ENCODE peak calls at places on chromosome 19, in seven cellular contexts. C is SK-N-SH, D is OCI-LY7, L is neural progenitor cell, F is MM.1S, T is PC-3, V is hepatocyte. E is an unnamed sample.

GRCh38 chr19:55614711-55615552 is 9.4 kb downstream of the ZNF784 start:
- DNase-seq in L (no peak), F (no peak), T (no peak), C (peak; percentile 30), D (no peak), V (no peak), E (no peak)

GRCh38 chr19:12721656-12722565 is 1.8 kb downstream of the TNPO2 start:
- DNase-seq in C (peak; percentile 89), L (peak; percentile 94), V (peak; percentile 91), T (peak; percentile 51), D (peak; percentile 64), F (peak; percentile 32), E (peak; percentile 83)

GRCh38 chr19:46586294-46586693 is 14.8 kb upstream of the CALM3 start:
- DNase-seq in C (no peak), V (no peak), D (no peak), F (no peak), L (no peak), T (no peak), E (no peak)

GRCh38 chr19:1847684-1848398 is 442 bp downstream of the REXO1 start:
- DNase-seq in D (peak; percentile 33), C (peak; percentile 73), T (peak; percentile 25), L (peak; percentile 72), F (no peak), V (peak; percentile 87), E (peak; percentile 87)

GRCh38 chr19:8259922-8260247 is 48.3 kb downstream of the CD320 start:
- DNase-seq in L (no peak), T (no peak), F (no peak), V (no peak), D (no peak), C (no peak), E (no peak)

GRCh38 chr19:36151144-36152051 is 849 bp downstream of the COX7A1 start:
- DNase-seq in D (no peak), C (no peak), T (no peak), F (no peak), V (no peak), L (no peak), E (peak; percentile 44)

GRCh38 chr19:32373614-32374295 is 28.3 kb downstream of the ZNF507 start:
- DNase-seq in V (peak; percentile 90), C (no peak), D (no peak), F (no peak), T (peak; percentile 96), L (no peak), E (peak; percentile 99)

GRCh38 chr19:44753619-44753931 is 5.1 kb downstream of the BCL3 start:
- DNase-seq in D (no peak), T (no peak), C (no peak), L (no peak), V (no peak), F (no peak), E (no peak)

GRCh38 chr19:56958428-56958827 is 117.9 kb upstream of the PEG3 start:
- DNase-seq in V (no peak), T (no peak), L (no peak), F (no peak), D (no peak), C (no peak), E (no peak)

GRCh38 chr19:7867092-7867844 is 6.9 kb downstream of the PRR36 start:
- DNase-seq in T (no peak), L (no peak), F (no peak), V (no peak), D (no peak), C (no peak), E (no peak)

GRCh38 chr19:54305141-54305540 is 7.8 kb downstream of the LILRA5 start:
- DNase-seq in F (no peak), C (no peak), V (no peak), D (no peak), T (no peak), L (no peak), E (no peak)
- H3K27ac ChIP-seq in F (no peak overlapping the region), C (no peak overlapping the region), V (no peak overlapping the region), D (no peak overlapping the region), T (no peak overlapping the region), L (no peak overlapping the region), E (no peak overlapping the region)

GRCh38 chr19:29923653-29924052 is 18.4 kb upstream of the URI1 start:
- DNase-seq in T (no peak), C (no peak), V (no peak), L (no peak), F (no peak), D (peak; percentile 68), E (no peak)
- TF ChIP-seq EZH2phosphoT487 in T (no peak), C (no peak), V (no peak), L (no peak), F (no peak), D (no peak), E (no peak)

GRCh38 chr19:41505105-41505504 is 62.1 kb downstream of the ERICH4 start:
- DNase-seq in T (no peak), V (no peak), D (no peak), L (no peak), F (no peak), C (no peak), E (no peak)
- H3K27ac ChIP-seq in T (no peak overlapping the region), V (no peak overlapping the region), D (no peak overlapping the region), L (no peak overlapping the region), F (no peak overlapping the region), C (no peak overlapping the region), E (no peak overlapping the region)

GRCh38 chr19:33686687-33687541 is 65.2 kb downstream of the CHST8 start:
- DNase-seq in V (no peak), F (no peak), D (no peak), C (peak; percentile 68), L (no peak), T (no peak), E (no peak)

GRCh38 chr19:33686246-33686645 is 64.5 kb downstream of the CHST8 start:
- DNase-seq in D (no peak), V (no peak), C (no peak), L (no peak), F (no peak), T (no peak), E (no peak)

GRCh38 chr19:33683881-33684549 is 62.3 kb downstream of the CHST8 start:
- DNase-seq in C (no peak), F (no peak), V (peak; percentile 86), D (no peak), T (peak; percentile 46), L (peak; percentile 94), E (peak; percentile 74)

GRCh38 chr19:33685541-33685940 is 63.8 kb downstream of the CHST8 start:
- DNase-seq in C (peak; percentile 73), T (no peak), L (no peak), F (no peak), D (no peak), V (no peak), E (no peak)

DNA sequence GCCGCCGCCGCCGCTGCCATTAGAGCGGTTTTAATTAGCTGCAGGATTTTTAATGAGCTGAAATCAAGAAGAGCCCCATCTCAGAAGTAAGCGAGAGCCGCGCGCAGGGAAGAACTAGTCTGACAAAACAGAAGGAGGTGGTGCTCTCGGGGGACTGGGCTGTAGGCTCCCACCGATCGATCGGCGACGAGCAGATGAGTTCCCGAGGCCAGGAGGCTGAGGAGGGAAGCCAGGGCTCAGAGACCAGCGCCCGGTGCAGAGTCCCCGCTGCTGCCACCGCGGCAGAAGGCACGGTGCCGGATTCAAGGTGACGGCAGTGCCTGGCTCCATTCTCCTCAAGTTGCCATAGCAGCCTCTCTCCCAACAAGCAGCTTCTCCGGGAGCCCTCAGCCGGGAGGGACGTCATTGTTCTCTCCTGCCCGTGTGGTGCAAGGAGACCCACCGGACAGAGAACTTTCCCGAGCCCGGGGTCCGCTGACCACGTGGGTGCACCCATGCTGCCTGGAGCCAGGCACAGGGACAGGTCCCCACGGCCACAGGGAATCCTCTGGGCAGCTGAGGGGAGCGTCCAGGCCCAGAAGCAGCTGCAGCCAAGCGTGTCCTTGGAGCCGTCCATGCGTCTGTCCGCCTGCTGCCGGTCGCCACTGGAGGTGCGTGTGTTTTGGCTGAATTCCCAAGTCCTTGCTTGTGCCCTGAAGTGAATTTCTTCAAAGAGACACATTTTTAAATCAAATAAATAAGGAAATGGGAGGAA is 63.0 kb downstream of the CHST8 start:
- DNase-seq in F (no peak), T (no peak), D (no peak), C (peak; percentile 76), L (peak; percentile 54), V (no peak), E (no peak)
- TF ChIP-seq EZH2phosphoT487 in F (no peak), T (no peak), D (no peak), C (no peak), L (no peak), V (no peak), E (no peak)